ENCODE peak calls at places on chromosomes 5 and 9, in ten cellular contexts. One of them, this sample, is unnamed.

GRCh38 chr5:175597718-175598117 is 60.2 kb upstream of the HRH2 start:
- DNase-seq in endodermal cell: no peak
- DNase-seq in BE2C: no peak
- DNase-seq in ovary: no peak
- DNase-seq in uterus: no peak
- DNase-seq in GM23248: no peak
- DNase-seq in cardiac muscle cell: peak; percentile 49
- DNase-seq in fibroblast of lung: no peak
- DNase-seq in lower lobe of right lung: no peak
- DNase-seq in CD4-positive, alpha-beta memory T cell: no peak
- DNase-seq in this sample: no peak

GRCh38 chr9:118640836-118641557 is 728.2 kb downstream of the BRINP1 start:
- DNase-seq in endodermal cell: no peak
- DNase-seq in BE2C: no peak
- DNase-seq in ovary: no peak
- DNase-seq in uterus: no peak
- DNase-seq in GM23248: peak; percentile 39
- DNase-seq in cardiac muscle cell: no peak
- DNase-seq in fibroblast of lung: peak; percentile 73
- DNase-seq in lower lobe of right lung: no peak
- DNase-seq in CD4-positive, alpha-beta memory T cell: no peak
- DNase-seq in this sample: no peak

GRCh38 chr9:20280330-20280729 is 342.0 kb downstream of the MLLT3 start:
- DNase-seq in endodermal cell: no peak
- DNase-seq in BE2C: no peak
- DNase-seq in ovary: no peak
- DNase-seq in uterus: no peak
- DNase-seq in GM23248: no peak
- DNase-seq in cardiac muscle cell: no peak
- DNase-seq in fibroblast of lung: no peak
- DNase-seq in lower lobe of right lung: no peak
- DNase-seq in CD4-positive, alpha-beta memory T cell: no peak
- DNase-seq in this sample: no peak

GRCh38 chr9:4769321-4770080 is 23.2 kb upstream of the RCL1 start:
- DNase-seq in endodermal cell: peak; percentile 16
- DNase-seq in BE2C: no peak
- DNase-seq in ovary: no peak
- DNase-seq in uterus: no peak
- DNase-seq in GM23248: peak; percentile 79
- DNase-seq in cardiac muscle cell: no peak
- DNase-seq in fibroblast of lung: peak; percentile 59
- DNase-seq in lower lobe of right lung: no peak
- DNase-seq in CD4-positive, alpha-beta memory T cell: no peak
- DNase-seq in this sample: peak; percentile 33

GRCh38 chr5:91478096-91478495 is 95.0 kb upstream of the ARRDC3 start:
- DNase-seq in endodermal cell: no peak
- DNase-seq in BE2C: no peak
- DNase-seq in ovary: no peak
- DNase-seq in uterus: no peak
- DNase-seq in GM23248: no peak
- DNase-seq in cardiac muscle cell: no peak
- DNase-seq in fibroblast of lung: no peak
- DNase-seq in lower lobe of right lung: no peak
- DNase-seq in CD4-positive, alpha-beta memory T cell: no peak
- DNase-seq in this sample: no peak

GRCh38 chr5:142512680-142513042 is 173.2 kb downstream of the FGF1 start:
- DNase-seq in endodermal cell: no peak
- DNase-seq in BE2C: no peak
- DNase-seq in ovary: no peak
- DNase-seq in uterus: no peak
- DNase-seq in GM23248: peak; percentile 12
- DNase-seq in cardiac muscle cell: no peak
- DNase-seq in fibroblast of lung: peak; percentile 69
- DNase-seq in lower lobe of right lung: no peak
- DNase-seq in CD4-positive, alpha-beta memory T cell: no peak
- DNase-seq in this sample: no peak

GRCh38 chr9:95463145-95464060 is 53.4 kb downstream of the PTCH1 start:
- DNase-seq in endodermal cell: no peak
- DNase-seq in BE2C: no peak
- DNase-seq in ovary: no peak
- DNase-seq in uterus: no peak
- DNase-seq in GM23248: no peak
- DNase-seq in cardiac muscle cell: no peak
- DNase-seq in fibroblast of lung: no peak
- DNase-seq in lower lobe of right lung: no peak
- DNase-seq in CD4-positive, alpha-beta memory T cell: no peak
- DNase-seq in this sample: no peak

GRCh38 chr9:107286057-107286456 is 3.0 kb downstream of the RAD23B start:
- DNase-seq in endodermal cell: no peak
- DNase-seq in BE2C: no peak
- DNase-seq in ovary: no peak
- DNase-seq in uterus: no peak
- DNase-seq in GM23248: peak; percentile 55
- DNase-seq in cardiac muscle cell: peak; percentile 15
- DNase-seq in fibroblast of lung: peak; percentile 61
- DNase-seq in lower lobe of right lung: no peak
- DNase-seq in CD4-positive, alpha-beta memory T cell: no peak
- DNase-seq in this sample: no peak

GRCh38 chr5:39231705-39232525 is 12.6 kb upstream of the FYB1 start:
- DNase-seq in endodermal cell: no peak
- DNase-seq in BE2C: no peak
- DNase-seq in ovary: no peak
- DNase-seq in uterus: no peak
- DNase-seq in GM23248: peak; percentile 58
- DNase-seq in cardiac muscle cell: no peak
- DNase-seq in fibroblast of lung: peak; percentile 35
- DNase-seq in lower lobe of right lung: no peak
- DNase-seq in CD4-positive, alpha-beta memory T cell: peak; percentile 51
- DNase-seq in this sample: no peak

GRCh38 chr9:112861155-112861554 is 29.5 kb downstream of the SLC46A2 start:
- DNase-seq in endodermal cell: no peak
- DNase-seq in BE2C: no peak
- DNase-seq in ovary: no peak
- DNase-seq in uterus: no peak
- DNase-seq in GM23248: no peak
- DNase-seq in cardiac muscle cell: no peak
- DNase-seq in fibroblast of lung: no peak
- DNase-seq in lower lobe of right lung: no peak
- DNase-seq in CD4-positive, alpha-beta memory T cell: no peak
- DNase-seq in this sample: no peak

GRCh38 chr9:124799274-124800006 is 22.5 kb downstream of the OLFML2A start:
- DNase-seq in endodermal cell: no peak
- DNase-seq in BE2C: no peak
- DNase-seq in ovary: no peak
- DNase-seq in uterus: no peak
- DNase-seq in GM23248: no peak
- DNase-seq in cardiac muscle cell: no peak
- DNase-seq in fibroblast of lung: no peak
- DNase-seq in lower lobe of right lung: no peak
- DNase-seq in CD4-positive, alpha-beta memory T cell: no peak
- DNase-seq in this sample: no peak

GRCh38 chr5:1228121-1228520 is 2.9 kb downstream of the SLC6A18 start:
- DNase-seq in endodermal cell: no peak
- DNase-seq in BE2C: no peak
- DNase-seq in ovary: no peak
- DNase-seq in uterus: no peak
- DNase-seq in GM23248: no peak
- DNase-seq in cardiac muscle cell: no peak
- DNase-seq in fibroblast of lung: no peak
- DNase-seq in lower lobe of right lung: no peak
- DNase-seq in CD4-positive, alpha-beta memory T cell: no peak
- DNase-seq in this sample: no peak

GRCh38 chr5:53236683-53237082 is 127.1 kb upstream of the MOCS2 start:
- DNase-seq in endodermal cell: no peak
- DNase-seq in BE2C: no peak
- DNase-seq in ovary: no peak
- DNase-seq in uterus: no peak
- DNase-seq in GM23248: no peak
- DNase-seq in cardiac muscle cell: no peak
- DNase-seq in fibroblast of lung: no peak
- DNase-seq in lower lobe of right lung: no peak
- DNase-seq in CD4-positive, alpha-beta memory T cell: no peak
- DNase-seq in this sample: no peak

DNA sequence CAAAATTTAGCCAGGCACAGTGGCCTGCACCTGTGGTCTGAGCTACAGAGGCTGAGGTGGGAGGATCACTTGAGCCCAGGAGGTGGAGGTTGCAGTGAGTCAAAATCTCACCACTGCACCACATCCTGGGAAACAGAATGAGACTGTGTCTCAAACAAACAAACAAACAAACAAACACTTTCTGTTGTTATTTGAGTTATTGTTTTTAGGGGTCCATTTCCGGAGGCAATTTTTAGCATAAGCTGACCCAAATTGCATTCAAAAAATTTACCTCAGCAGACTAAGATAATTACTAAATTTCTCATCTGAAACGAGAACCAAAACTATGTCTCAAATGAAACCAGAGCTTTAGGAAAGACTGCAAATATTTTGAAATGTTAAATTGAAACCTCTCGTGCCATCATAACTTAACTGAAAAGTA is 1485.1 kb downstream of the EFNA5 start:
- DNase-seq in endodermal cell: no peak
- DNase-seq in BE2C: no peak
- DNase-seq in ovary: no peak
- DNase-seq in uterus: no peak
- DNase-seq in GM23248: no peak
- DNase-seq in cardiac muscle cell: no peak
- DNase-seq in fibroblast of lung: no peak
- DNase-seq in lower lobe of right lung: no peak
- DNase-seq in CD4-positive, alpha-beta memory T cell: no peak
- DNase-seq in this sample: no peak
- H3K4me3 ChIP-seq in endodermal cell: no peak overlapping the region
- H3K4me3 ChIP-seq in BE2C: no peak overlapping the region
- H3K4me3 ChIP-seq in ovary: no peak overlapping the region
- H3K4me3 ChIP-seq in uterus: no peak overlapping the region
- H3K4me3 ChIP-seq in GM23248: no peak overlapping the region
- H3K4me3 ChIP-seq in cardiac muscle cell: no peak overlapping the region
- H3K4me3 ChIP-seq in fibroblast of lung: no peak overlapping the region
- H3K4me3 ChIP-seq in lower lobe of right lung: no peak overlapping the region
- H3K4me3 ChIP-seq in CD4-positive, alpha-beta memory T cell: no peak overlapping the region
- H3K4me3 ChIP-seq in this sample: no peak overlapping the region

DNA sequence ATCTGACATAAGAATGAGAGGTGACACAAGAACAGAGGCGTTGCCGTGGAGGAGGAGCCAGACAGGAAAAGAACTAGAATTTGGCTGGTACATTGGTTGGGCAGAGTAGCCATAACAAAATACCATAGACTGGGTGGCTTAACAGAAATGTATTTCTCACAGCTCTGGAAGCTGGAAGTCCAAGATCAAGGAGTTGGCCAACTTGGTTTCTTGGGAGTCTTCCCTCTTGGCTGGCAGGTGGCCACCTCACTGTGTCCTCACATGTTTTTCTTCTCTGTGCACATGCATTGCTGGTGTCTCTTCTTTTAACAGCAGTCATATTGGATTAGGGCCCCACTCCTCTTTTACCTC is 103.0 kb downstream of the SNX18 start:
- DNase-seq in endodermal cell: no peak
- DNase-seq in BE2C: no peak
- DNase-seq in ovary: no peak
- DNase-seq in uterus: no peak
- DNase-seq in GM23248: peak; percentile 68
- DNase-seq in cardiac muscle cell: no peak
- DNase-seq in fibroblast of lung: no peak
- DNase-seq in lower lobe of right lung: no peak
- DNase-seq in CD4-positive, alpha-beta memory T cell: no peak
- DNase-seq in this sample: no peak
- H3K4me1 ChIP-seq in endodermal cell: no peaks in the 10 kb centered on the region
- H3K4me1 ChIP-seq in BE2C: no peaks in the 10 kb centered on the region
- H3K4me1 ChIP-seq in ovary: peaks cover 5% of the 10 kb centered on the region
- H3K4me1 ChIP-seq in uterus: peaks cover 8% of the 10 kb centered on the region
- H3K4me1 ChIP-seq in GM23248: peaks cover 46% of the 10 kb centered on the region
- H3K4me1 ChIP-seq in cardiac muscle cell: no peaks in the 10 kb centered on the region
- H3K4me1 ChIP-seq in fibroblast of lung: no peaks in the 10 kb centered on the region
- H3K4me1 ChIP-seq in lower lobe of right lung: peaks cover 10% of the 10 kb centered on the region
- H3K4me1 ChIP-seq in CD4-positive, alpha-beta memory T cell: no peaks in the 10 kb centered on the region
- H3K4me1 ChIP-seq in this sample: no peaks in the 10 kb centered on the region

DNA sequence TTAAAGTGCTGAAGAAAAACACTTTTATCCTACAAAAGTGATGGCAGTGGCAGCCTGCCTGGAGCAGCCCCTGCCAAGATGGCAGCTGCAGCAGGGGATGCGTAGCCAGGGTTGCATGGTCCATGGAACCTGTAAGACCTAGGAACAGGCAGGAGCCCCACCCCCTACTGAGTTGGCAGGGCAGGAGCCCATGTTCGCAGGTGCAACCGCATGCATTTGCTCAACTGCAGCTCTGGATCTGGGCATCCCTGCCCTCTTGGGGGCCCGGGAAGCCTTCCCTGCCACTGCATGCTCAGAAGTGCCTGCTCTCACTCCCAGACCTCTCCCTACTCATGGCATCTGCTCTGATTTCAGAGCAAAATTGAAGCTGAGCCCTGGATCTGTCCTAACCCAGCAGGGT is 779.6 kb downstream of the CDH18 start:
- DNase-seq in endodermal cell: no peak
- DNase-seq in BE2C: no peak
- DNase-seq in ovary: no peak
- DNase-seq in uterus: no peak
- DNase-seq in GM23248: no peak
- DNase-seq in cardiac muscle cell: no peak
- DNase-seq in fibroblast of lung: no peak
- DNase-seq in lower lobe of right lung: no peak
- DNase-seq in CD4-positive, alpha-beta memory T cell: peak; percentile 28
- DNase-seq in this sample: no peak
- H3K9me3 ChIP-seq in endodermal cell: no peaks in the 10 kb centered on the region
- H3K9me3 ChIP-seq in BE2C: no peaks in the 10 kb centered on the region
- H3K9me3 ChIP-seq in ovary: no peaks in the 10 kb centered on the region
- H3K9me3 ChIP-seq in uterus: no peaks in the 10 kb centered on the region
- H3K9me3 ChIP-seq in GM23248: no peaks in the 10 kb centered on the region
- H3K9me3 ChIP-seq in cardiac muscle cell: no peaks in the 10 kb centered on the region
- H3K9me3 ChIP-seq in fibroblast of lung: no peaks in the 10 kb centered on the region
- H3K9me3 ChIP-seq in lower lobe of right lung: no peaks in the 10 kb centered on the region
- H3K9me3 ChIP-seq in CD4-positive, alpha-beta memory T cell: no peaks in the 10 kb centered on the region
- H3K9me3 ChIP-seq in this sample: peaks cover 15% of the 10 kb centered on the region

DNA sequence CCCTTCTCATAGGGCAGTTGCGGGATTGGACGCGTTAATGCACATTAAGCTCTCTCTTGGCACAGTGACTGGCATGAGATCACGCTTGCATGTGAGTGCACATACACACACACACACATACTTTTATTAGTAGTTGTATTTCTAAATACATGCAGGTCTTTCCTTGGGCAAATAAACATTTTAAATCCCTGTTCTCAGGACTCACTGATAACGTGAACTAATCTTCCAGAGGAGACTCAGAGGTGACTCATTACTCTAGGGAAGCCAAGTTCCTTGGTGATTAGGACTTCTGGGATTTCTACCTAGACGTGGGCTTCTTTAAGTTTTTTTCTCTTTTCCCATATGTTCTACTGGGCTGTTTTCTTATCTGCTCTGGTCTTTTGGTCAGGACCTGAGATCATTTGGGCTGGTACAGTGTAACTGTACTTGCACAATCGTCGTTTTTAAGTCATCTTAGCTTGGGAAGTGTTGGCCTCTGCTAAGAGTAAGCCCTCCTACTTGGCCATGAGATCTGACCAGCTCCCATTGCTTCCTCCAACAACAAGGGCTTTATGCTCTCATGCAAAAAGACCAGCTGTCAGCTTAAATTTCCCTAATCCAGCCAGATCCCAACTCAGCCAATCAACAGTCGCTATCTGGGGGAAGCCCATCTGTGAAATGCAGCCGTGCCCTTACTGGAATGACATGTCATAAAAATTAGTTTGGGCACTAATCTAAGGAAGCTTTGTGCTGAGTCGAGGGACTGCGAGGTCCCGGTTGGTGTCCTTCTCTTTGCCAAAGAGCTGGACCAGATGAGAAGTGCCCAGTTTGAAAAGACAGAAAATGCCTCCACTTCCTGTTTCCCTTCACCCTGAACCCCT is 176.4 kb upstream of the ANKRD55 start:
- DNase-seq in endodermal cell: no peak
- DNase-seq in BE2C: peak; percentile 54
- DNase-seq in ovary: no peak
- DNase-seq in uterus: no peak
- DNase-seq in GM23248: peak; percentile 81
- DNase-seq in cardiac muscle cell: no peak
- DNase-seq in fibroblast of lung: peak; percentile 94
- DNase-seq in lower lobe of right lung: no peak
- DNase-seq in CD4-positive, alpha-beta memory T cell: no peak
- DNase-seq in this sample: no peak
- H3K4me3 ChIP-seq in endodermal cell: no peak overlapping the region
- H3K4me3 ChIP-seq in BE2C: no peak overlapping the region
- H3K4me3 ChIP-seq in ovary: no peak overlapping the region
- H3K4me3 ChIP-seq in uterus: no peak overlapping the region
- H3K4me3 ChIP-seq in GM23248: peak overlapping the region; percentile 24
- H3K4me3 ChIP-seq in cardiac muscle cell: no peak overlapping the region
- H3K4me3 ChIP-seq in fibroblast of lung: no peak overlapping the region
- H3K4me3 ChIP-seq in lower lobe of right lung: no peak overlapping the region
- H3K4me3 ChIP-seq in CD4-positive, alpha-beta memory T cell: no peak overlapping the region
- H3K4me3 ChIP-seq in this sample: no peak overlapping the region